ENCODE peak calls at places on chromosomes 12 and 14, in four cellular contexts. M, Q, R and J are unnamed samples.

GRCh38 chr14:78484002-78484401 is 313.8 kb downstream of the NRXN3 start:
- DNase-seq in Q (no peak), M (no peak), R (no peak), J (no peak)

GRCh38 chr12:30796891-30797371 is 42.2 kb upstream of the CAPRIN2 start:
- DNase-seq in R (no peak), M (no peak), Q (no peak), J (no peak)

GRCh38 chr12:110108309-110109036 is 15.7 kb upstream of the IFT81 start:
- DNase-seq in Q (no peak), R (no peak), M (no peak), J (no peak)

GRCh38 chr12:121889267-121889624 is 656 bp downstream of the PSMD9 start:
- DNase-seq in R (no peak), Q (no peak), M (no peak), J (no peak)

GRCh38 chr12:113414519-113415038 is 7.6 kb upstream of the SDSL start:
- DNase-seq in M (no peak), R (no peak), Q (no peak), J (no peak)

GRCh38 chr12:83896416-83896815 is 1016.2 kb downstream of the SLC6A15 start:
- DNase-seq in M (no peak), Q (no peak), R (no peak), J (no peak)

GRCh38 chr12:12098689-12099010 is 27.9 kb downstream of the BCL2L14 start:
- DNase-seq in R (no peak), Q (no peak), M (no peak), J (no peak)

GRCh38 chr14:62691613-62692489 is 353.4 kb downstream of the KCNH5 start:
- DNase-seq in M (no peak), R (no peak), Q (no peak), J (no peak)

GRCh38 chr14:52333823-52334657 is 19.9 kb downstream of the PTGER2 start:
- DNase-seq in Q (no peak), M (no peak), R (no peak), J (no peak)

GRCh38 chr14:100334904-100335303 is 11.8 kb downstream of the SLC25A47 start:
- DNase-seq in Q (peak; percentile 26), R (no peak), M (no peak), J (no peak)

GRCh38 chr12:18696971-18697602 is 40.7 kb downstream of the PLCZ1 start:
- DNase-seq in M (no peak), R (no peak), Q (no peak), J (no peak)

GRCh38 chr12:128075332-128075731 is 191.6 kb upstream of the TMEM132C start:
- DNase-seq in Q (no peak), R (no peak), M (no peak), J (no peak)

GRCh38 chr12:76914102-76914859 is 35.5 kb upstream of the CSRP2 start:
- DNase-seq in M (no peak), Q (no peak), R (no peak), J (no peak)

GRCh38 chr12:104928036-104928770 is 29.9 kb downstream of the SLC41A2 start:
- DNase-seq in R (no peak), M (no peak), Q (no peak), J (no peak)

GRCh38 chr14:23056956-23057756 is at the start of gene CDH24:
- DNase-seq in M (peak; percentile 81), R (peak; percentile 48), Q (peak; percentile 86), J (peak; percentile 84)

GRCh38 chr12:77746108-77746507 is 84.6 kb upstream of the NAV3 start:
- DNase-seq in R (no peak), M (no peak), Q (no peak), J (no peak)

GRCh38 chr12:110141389-110141788 is 17.2 kb downstream of the IFT81 start:
- DNase-seq in Q (peak; percentile 91), M (no peak), R (peak; percentile 61), J (peak; percentile 29)

GRCh38 chr12:51448618-51449256 is 24.1 kb downstream of the SLC4A8 start:
- DNase-seq in Q (no peak), M (no peak), R (no peak), J (no peak)

GRCh38 chr14:105473033-105473676 is 1.5 kb upstream of the CRIP2 start:
- DNase-seq in Q (no peak), M (peak; percentile 53), R (no peak), J (no peak)

GRCh38 chr14:105474478-105475268 is at the start of gene CRIP2:
- DNase-seq in R (no peak), Q (no peak), M (peak; percentile 70), J (no peak)

GRCh38 chr14:105472496-105472991 is 2.1 kb upstream of the CRIP2 start:
- DNase-seq in Q (no peak), M (peak; percentile 44), R (no peak), J (no peak)

GRCh38 chr14:105475269-105475915 is 771 bp downstream of the CRIP2 start:
- DNase-seq in M (peak; percentile 77), Q (no peak), R (no peak), J (no peak)

GRCh38 chr14:105473677-105474477 is 744 bp upstream of the CRIP2 start:
- DNase-seq in Q (peak; percentile 92), R (peak; percentile 66), M (peak; percentile 88), J (peak; percentile 75)
- TF ChIP-seq EP300 in Q (no peak), R (peak; percentile 18), M (no peak), J (no peak)

DNA sequence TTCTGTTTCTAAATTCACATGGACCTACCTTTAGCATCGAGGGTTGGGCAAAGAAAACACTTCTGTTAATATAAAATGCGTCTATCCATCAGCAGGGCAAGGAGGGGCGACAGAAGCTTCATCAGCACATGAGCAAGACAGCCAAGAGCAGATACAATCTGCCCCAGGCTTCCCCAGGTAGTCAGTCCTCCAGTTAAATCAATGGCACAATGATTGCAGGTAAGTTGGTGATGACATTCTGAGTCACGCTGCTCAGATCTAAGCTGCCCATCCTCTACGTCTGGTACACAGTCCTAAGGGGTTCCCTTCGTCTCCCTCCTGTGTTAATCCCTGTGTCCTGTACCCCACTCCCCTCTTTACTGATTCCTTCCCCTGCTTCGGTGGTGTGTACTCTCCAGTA is 38.8 kb downstream of the MAP3K9 start:
- DNase-seq in Q (no peak), R (no peak), M (no peak), J (no peak)
- H3K4me3 ChIP-seq in Q (no peak overlapping the region), R (no peak overlapping the region), M (no peak overlapping the region), J (no peak overlapping the region)

GRCh38 chr12:59600174-59600573 is 4.3 kb downstream of the SLC16A7 start:
- DNase-seq in Q (no peak), M (no peak), R (no peak), J (no peak)

GRCh38 chr12:59595097-59595496 is 732 bp upstream of the SLC16A7 start:
- DNase-seq in Q (no peak), M (no peak), R (no peak), J (no peak)

GRCh38 chr12:59596232-59597143 is 659 bp downstream of the SLC16A7 start:
- DNase-seq in R (peak; percentile 80), Q (peak; percentile 93), M (peak; percentile 83), J (peak; percentile 76)

GRCh38 chr12:59595557-59596231 is at the start of gene SLC16A7:
- DNase-seq in M (peak; percentile 87), R (peak; percentile 76), Q (peak; percentile 95), J (peak; percentile 83)
- TF ChIP-seq POLR2A in M (peak; percentile 57), R (no peak), Q (no peak), J (no peak)

GRCh38 chr14:49364752-49365117 is 221.4 kb downstream of the RPS29 start:
- DNase-seq in Q (no peak), R (no peak), M (no peak), J (no peak)
- TF ChIP-seq EP300 in Q (no peak), R (no peak), M (no peak), J (no peak)

GRCh38 chr14:32932302-32932920 is 6.3 kb upstream of the NPAS3 start:
- DNase-seq in M (no peak), Q (no peak), R (no peak), J (no peak)
- H3K4me3 ChIP-seq in M (peak overlapping the region; percentile 33), Q (peak overlapping the region; percentile 68), R (peak overlapping the region; percentile 58), J (peak overlapping the region; percentile 58)

DNA sequence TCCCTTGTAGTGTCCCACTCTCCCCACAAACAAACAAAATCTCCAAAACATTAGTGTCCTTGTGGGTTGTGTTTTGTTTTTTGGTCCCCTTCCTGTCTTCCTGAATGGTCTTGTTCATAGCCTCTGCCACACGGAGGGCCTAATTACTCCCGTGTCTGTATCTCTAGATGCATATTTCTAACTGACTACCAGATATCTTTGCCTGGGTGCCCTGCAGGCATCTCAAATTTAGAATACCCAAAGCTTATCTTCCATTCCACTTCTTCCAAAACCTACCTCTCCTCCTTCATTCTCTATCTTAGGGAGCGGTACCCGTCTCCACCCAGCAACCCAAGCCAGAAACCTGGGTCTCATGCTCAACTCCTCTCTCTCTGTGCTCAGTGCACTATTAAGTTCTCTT is 10.9 kb upstream of the METAP2 start:
- DNase-seq in Q (no peak), M (no peak), R (no peak), J (no peak)
- TF ChIP-seq POLR2A in Q (no peak), M (no peak), R (no peak), J (no peak)

DNA sequence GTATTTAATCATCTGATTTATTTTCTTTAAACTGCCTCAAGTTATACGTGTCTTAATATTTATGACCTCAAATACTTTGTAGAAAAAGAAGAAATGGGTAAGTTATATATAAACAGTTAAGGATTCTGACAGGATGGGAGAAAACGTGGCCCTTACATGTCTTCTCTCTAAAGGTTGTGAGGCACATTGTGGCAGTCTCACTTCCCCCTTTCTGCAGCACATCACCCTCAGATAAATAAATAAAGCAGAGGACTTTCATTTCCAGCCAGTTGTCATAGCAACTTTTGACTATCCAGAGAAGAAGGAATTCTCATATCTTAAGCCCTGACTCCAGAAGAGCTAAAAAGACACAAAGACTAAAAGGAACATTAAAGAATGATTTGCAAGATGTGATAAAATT is 28.8 kb upstream of the CEP83 start:
- DNase-seq in M (no peak), R (no peak), Q (no peak), J (no peak)
- TF ChIP-seq EP300 in M (no peak), R (no peak), Q (no peak), J (no peak)